ENCODE peak calls at places on chromosomes 11 and 22, in six cellular contexts. P is effector memory CD4-positive, alpha-beta T cell; H is mesendoderm; B is progenitor cell of endocrine pancreas; J is activated CD8-positive, alpha-beta T cell treated with anti-CD3 and anti-CD28 coated beads, Interleukin-2, amount 10 ng/mL, durations not matched to agents 7 days and 5 days; R is Calu3. C is an unnamed sample.

GRCh38 chr11:17386331-17387084 is 2.0 kb downstream of the KCNJ11 start:
- DNase-seq in P (no peak), H (peak), B (peak), J (peak), R (peak), C (no peak)

GRCh38 chr11:2447253-2447950 is 2.6 kb downstream of the KCNQ1 start:
- DNase-seq in P (no peak), H (no peak), B (no peak), J (no peak), R (no peak), C (no peak)

GRCh38 chr11:71421392-71421950 is 26.7 kb downstream of the DHCR7 start:
- DNase-seq in P (no peak), H (no peak), B (no peak), J (no peak), R (no peak), C (no peak)

GRCh38 chr22:49517721-49518120 is 310.0 kb downstream of the BRD1 start:
- DNase-seq in P (no peak), H (no peak), B (no peak), J (no peak), R (no peak), C (no peak)

GRCh38 chr11:118923721-118924587 is 1.8 kb downstream of the BCL9L start:
- DNase-seq in P (peak), H (no peak), B (no peak), J (peak), R (no peak), C (no peak)

GRCh38 chr22:43292633-43293025 is 50.5 kb downstream of the SCUBE1 start:
- DNase-seq in P (no peak), H (no peak), B (no peak), J (no peak), R (no peak), C (no peak)

GRCh38 chr11:117070016-117070415 is 28.2 kb downstream of the SIK3 start:
- DNase-seq in P (no peak), H (peak), B (no peak), J (no peak), R (no peak), C (no peak)

GRCh38 chr11:37134637-37135036 is 536.6 kb upstream of the RAG2 start:
- DNase-seq in P (no peak), H (no peak), B (no peak), J (no peak), R (no peak), C (no peak)

GRCh38 chr11:65169164-65169641 is 830 bp upstream of the SPDYC start:
- DNase-seq in P (no peak), H (no peak), B (no peak), J (no peak), R (no peak), C (no peak)

GRCh38 chr11:64870893-64871849 is 7.2 kb downstream of the EHD1 start:
- DNase-seq in P (no peak), H (no peak), B (no peak), J (no peak), R (no peak), C (no peak)

GRCh38 chr22:27718186-27719032 is 83.1 kb downstream of the MN1 start:
- DNase-seq in P (no peak), H (peak), B (no peak), J (no peak), R (peak), C (no peak)

GRCh38 chr11:112812719-112813118 is 148.5 kb upstream of the NCAM1 start:
- DNase-seq in P (no peak), H (no peak), B (no peak), J (no peak), R (no peak), C (no peak)

GRCh38 chr11:79273781-79274180 is 167.0 kb downstream of the TENM4 start:
- DNase-seq in P (no peak), H (peak), B (no peak), J (no peak), R (no peak), C (no peak)

GRCh38 chr11:35785287-35786167 is 123.0 kb downstream of the TRIM44 start:
- DNase-seq in P (no peak), H (peak), B (no peak), J (no peak), R (no peak), C (no peak)

GRCh38 chr11:42410251-42410956 is 901.4 kb upstream of the API5 start:
- DNase-seq in P (no peak), H (peak), B (no peak), J (no peak), R (no peak), C (no peak)

GRCh38 chr22:41619979-41620645 is 731 bp downstream of the DESI1 start:
- DNase-seq in P (peak), H (peak), B (peak), J (peak), R (peak), C (no peak)

GRCh38 chr22:49850959-49851815 is 2.5 kb upstream of the ZBED4 start:
- DNase-seq in P (no peak), H (no peak), B (no peak), J (no peak), R (no peak), C (no peak)

GRCh38 chr11:72239849-72240460 is 4.0 kb downstream of the PHOX2A start:
- DNase-seq in P (no peak), H (peak), B (no peak), J (no peak), R (peak), C (no peak)

GRCh38 chr11:121467965-121468364 is 15.2 kb upstream of the SORL1-AS1 start:
- DNase-seq in P (peak), H (no peak), B (no peak), J (peak), R (no peak), C (no peak)

GRCh38 chr11:99366476-99366992 is 345.8 kb downstream of the CNTN5 start:
- DNase-seq in P (no peak), H (no peak), B (no peak), J (no peak), R (no peak), C (no peak)

GRCh38 chr11:118998822-118999221 is 884 bp downstream of the CENATAC start:
- DNase-seq in P (no peak), H (peak), B (no peak), J (no peak), R (peak), C (no peak)

GRCh38 chr11:12274056-12274455 is 103.3 kb upstream of the PARVA start:
- DNase-seq in P (no peak), H (no peak), B (no peak), J (no peak), R (no peak), C (no peak)

GRCh38 chr11:69640995-69641581 is at the start of gene CCND1:
- DNase-seq in P (no peak), H (peak), B (peak), J (peak), R (peak), C (no peak)

GRCh38 chr11:111834432-111835163 is 36.8 kb downstream of the ALG9 start:
- DNase-seq in P (no peak), H (no peak), B (no peak), J (no peak), R (no peak), C (no peak)

GRCh38 chr22:42688241-42688913 is 32.3 kb downstream of the A4GALT start:
- DNase-seq in P (no peak), H (peak), B (no peak), J (no peak), R (peak), C (peak)

GRCh38 chr11:120306519-120307242 is 18.4 kb upstream of the TLCD5 start:
- DNase-seq in P (no peak), H (peak), B (no peak), J (no peak), R (peak), C (no peak)

GRCh38 chr11:41382927-41383326 is 76.5 kb downstream of the LRRC4C start:
- DNase-seq in P (no peak), H (peak), B (no peak), J (no peak), R (no peak), C (no peak)

GRCh38 chr11:120205596-120206161 is 5.2 kb upstream of the OAF start:
- DNase-seq in P (no peak), H (no peak), B (no peak), J (no peak), R (no peak), C (no peak)

GRCh38 chr11:128859563-128860441 is 7.3 kb downstream of the KCNJ1 start:
- DNase-seq in P (peak), H (peak), B (peak), J (peak), R (peak), C (peak)

GRCh38 chr22:19122752-19123492 is 710 bp upstream of the DGCR2 start:
- DNase-seq in P (no peak), H (peak), B (no peak), J (no peak), R (peak), C (no peak)